ENCODE peak calls at places on chromosomes 16 and 17, in five cellular contexts. B, C, A, T and W are unnamed samples. For H3K4me1, the result is how much of the 10 kb centered on the place peaks cover.

GRCh38 chr16:85568519-85568918 is 44.6 kb upstream of the GSE1 start:
- DNase-seq in C (peak), A (no peak), T (no peak), B (no peak), W (no peak)

GRCh38 chr16:55062446-55062845 is 131.8 kb downstream of the IRX5 start:
- DNase-seq in C (no peak), T (no peak), B (no peak), A (no peak), W (no peak)

GRCh38 chr16:57643166-57643813 is 14.9 kb downstream of the ADGRG1 start:
- DNase-seq in A (peak), C (no peak), B (no peak), T (no peak), W (no peak)

GRCh38 chr17:81512560-81512983 is at the start of gene ACTG1:
- DNase-seq in A (peak), T (peak), C (peak), B (peak), W (peak)

GRCh38 chr17:2041561-2042354 is at the start of gene OVCA2:
- DNase-seq in A (peak), B (peak), T (peak), C (peak), W (peak)

GRCh38 chr16:48616571-48616970 is 6.6 kb upstream of the N4BP1 start:
- DNase-seq in C (no peak), A (no peak), T (no peak), B (no peak), W (no peak)

GRCh38 chr17:82333279-82334171 is at the start of gene SECTM1:
- DNase-seq in T (peak), A (peak), C (peak), B (no peak), W (peak)

GRCh38 chr17:72063756-72064461 is 56.9 kb upstream of the SOX9 start:
- DNase-seq in T (no peak), A (peak), B (no peak), C (no peak), W (peak)

GRCh38 chr16:11232852-11233726 is 22.9 kb downstream of the SOCS1 start:
- DNase-seq in B (no peak), T (peak), A (no peak), C (peak), W (no peak)

GRCh38 chr17:48992433-48992832 is 4.8 kb upstream of the IGF2BP1 start:
- DNase-seq in A (no peak), B (no peak), T (no peak), C (no peak), W (no peak)

GRCh38 chr17:48993305-48993704 is 3.9 kb upstream of the IGF2BP1 start:
- DNase-seq in A (no peak), T (no peak), C (no peak), B (no peak), W (no peak)

GRCh38 chr17:48994548-48995331 is 2.4 kb upstream of the IGF2BP1 start:
- DNase-seq in T (no peak), B (no peak), C (no peak), A (no peak), W (peak)

GRCh38 chr17:48989100-48989499 is 8.1 kb upstream of the IGF2BP1 start:
- DNase-seq in A (no peak), C (no peak), B (no peak), T (no peak), W (no peak)

DNA sequence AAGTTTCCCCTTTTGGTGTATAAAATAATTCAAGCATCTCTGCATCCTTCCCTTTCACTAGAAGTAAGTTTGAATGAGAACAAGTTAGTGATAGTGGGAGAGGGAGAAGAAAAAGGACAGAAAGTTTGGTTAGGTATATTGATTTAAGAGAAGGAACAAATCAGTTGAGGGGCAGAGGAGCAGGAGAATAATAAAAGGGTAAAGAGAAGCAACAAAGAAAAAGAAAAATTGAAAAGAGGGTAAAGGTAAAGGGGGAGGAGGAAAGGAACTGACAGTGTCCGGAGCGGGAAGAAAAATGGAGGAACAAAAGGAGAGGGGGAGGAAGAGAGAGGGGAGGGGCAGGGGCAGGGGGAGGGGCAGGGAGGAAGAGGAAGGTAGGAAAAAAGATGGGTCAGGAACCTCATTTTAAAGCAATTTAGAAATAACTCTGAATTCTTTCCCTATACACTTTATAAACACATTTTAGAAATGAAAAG is 6.3 kb upstream of the IGF2BP1 start:
- DNase-seq in C (no peak), A (no peak), B (no peak), T (no peak), W (no peak)
- H3K4me1 ChIP-seq in C (under half), A (under half), B (half or more), T (under half), W (under half)

GRCh38 chr16:88394426-88394825 is 11.7 kb downstream of the ZNF469 start:
- DNase-seq in C (no peak), A (no peak), B (no peak), T (no peak), W (no peak)

GRCh38 chr16:88392616-88393015 is 9.9 kb downstream of the ZNF469 start:
- DNase-seq in T (no peak), B (no peak), A (no peak), C (no peak), W (no peak)

GRCh38 chr16:88393034-88393433 is 10.3 kb downstream of the ZNF469 start:
- DNase-seq in A (no peak), B (no peak), T (no peak), C (no peak), W (no peak)

GRCh38 chr16:88392111-88392510 is 9.4 kb downstream of the ZNF469 start:
- DNase-seq in C (no peak), T (no peak), B (no peak), A (no peak), W (no peak)

DNA sequence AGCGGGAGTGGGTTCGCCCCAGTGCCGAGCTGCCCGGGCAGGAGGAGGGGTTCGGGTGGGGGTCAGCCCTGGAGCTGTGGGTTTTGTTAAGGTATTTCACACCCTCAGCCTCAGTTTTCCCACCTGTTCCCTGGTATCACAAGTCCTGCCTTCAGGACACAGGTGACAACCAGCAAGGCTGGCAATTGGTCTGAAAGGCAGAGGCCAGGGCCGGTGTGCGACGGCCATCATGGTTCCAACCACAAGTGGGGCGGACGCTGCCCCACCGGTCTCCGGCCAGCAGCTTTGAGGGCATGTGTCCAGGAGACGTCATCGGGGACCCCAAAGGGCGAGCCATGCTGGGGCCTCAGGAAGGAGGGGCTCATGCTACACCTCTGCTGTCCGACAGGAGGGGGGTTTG is 10.8 kb downstream of the ZNF469 start:
- DNase-seq in A (no peak), T (no peak), B (no peak), C (no peak), W (no peak)
- H3K27ac ChIP-seq in A (no peak), T (no peak), B (no peak), C (no peak), W (no peak)

DNA sequence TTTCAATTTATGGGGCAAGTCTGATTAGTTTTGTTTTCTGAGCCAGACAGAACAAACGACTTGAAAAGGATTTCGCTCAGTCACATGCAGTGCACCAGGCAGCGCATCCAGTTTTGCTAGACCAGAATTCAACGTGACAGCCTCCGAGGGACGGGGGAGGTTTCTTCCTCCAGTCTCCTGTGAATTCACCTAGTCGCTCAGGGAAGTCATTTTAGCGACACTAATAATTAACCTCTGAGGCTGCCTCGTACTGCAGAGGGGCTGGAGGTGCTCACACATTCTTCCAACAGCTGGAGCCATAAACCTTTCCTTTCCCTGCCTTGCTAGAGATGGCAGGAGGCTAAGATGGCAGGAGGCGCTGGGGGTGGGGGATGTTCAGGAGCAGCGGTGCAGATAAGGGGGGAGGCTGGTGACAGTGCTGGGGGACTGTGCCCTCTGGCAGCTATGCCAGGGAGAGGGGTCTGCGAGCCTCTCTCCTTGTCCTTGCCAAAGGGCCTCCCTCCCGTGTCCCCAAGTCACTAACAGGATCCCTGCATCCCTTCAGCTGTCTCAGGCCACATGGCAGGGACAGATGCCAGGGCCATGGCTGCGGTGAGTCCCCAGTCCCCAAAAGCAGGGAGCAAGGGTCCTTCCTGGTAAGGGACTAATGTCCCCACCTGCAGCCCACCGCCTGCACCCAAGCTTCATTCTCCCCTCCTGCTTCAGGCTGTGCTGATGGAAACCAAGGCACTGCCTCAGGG is 24.1 kb downstream of the MXRA7 start:
- DNase-seq in A (no peak), C (no peak), B (no peak), T (no peak), W (no peak)
- H3K4me1 ChIP-seq in A (under half), C (under half), B (under half), T (under half), W (half or more)

GRCh38 chr16:15509051-15509592 is 74.7 kb downstream of the BMERB1 start:
- DNase-seq in T (no peak), C (no peak), A (no peak), B (no peak), W (no peak)

GRCh38 chr16:15507959-15508336 is 73.6 kb downstream of the BMERB1 start:
- DNase-seq in C (no peak), A (no peak), B (no peak), T (no peak), W (no peak)

GRCh38 chr16:15506441-15506840 is 72.1 kb downstream of the BMERB1 start:
- DNase-seq in A (no peak), T (no peak), C (no peak), B (no peak), W (no peak)

GRCh38 chr16:15509593-15510520 is 75.5 kb downstream of the BMERB1 start:
- DNase-seq in B (no peak), T (no peak), C (no peak), A (peak), W (peak)

DNA sequence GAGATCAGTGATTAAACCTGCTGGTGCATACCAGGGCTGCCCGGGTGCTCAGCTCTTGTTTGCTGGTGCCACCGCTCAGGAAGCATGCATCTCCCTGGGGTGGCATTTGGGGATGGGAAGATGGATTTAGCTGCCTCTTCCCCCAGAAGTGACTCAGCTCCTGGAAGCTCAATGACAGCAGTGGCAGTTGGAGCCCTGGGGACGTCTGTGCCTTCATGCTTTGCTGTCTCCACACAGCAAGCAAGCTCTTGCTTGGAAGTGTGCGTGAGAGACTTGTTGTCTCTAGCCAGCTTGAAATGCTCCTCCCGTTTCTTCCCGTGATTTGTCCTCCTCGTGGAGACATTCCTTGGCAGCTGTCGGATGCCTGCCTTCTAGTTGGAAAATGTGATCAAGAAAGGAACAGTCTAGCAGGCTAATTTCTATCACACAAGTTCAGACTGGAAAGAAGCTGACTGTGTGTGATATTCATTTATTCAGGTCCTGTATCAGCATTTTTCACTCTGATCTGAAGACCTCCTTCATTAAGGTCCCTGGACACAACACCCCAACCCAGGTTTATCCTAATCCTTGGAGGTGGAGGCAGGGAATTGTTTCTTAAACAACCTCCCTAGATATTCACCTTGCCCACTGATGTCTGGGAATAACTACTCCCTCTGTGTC is 73.0 kb downstream of the BMERB1 start:
- DNase-seq in A (peak), C (no peak), B (no peak), T (no peak), W (peak)
- H3K27ac ChIP-seq in A (no peak), C (no peak), B (peak), T (peak), W (peak)

DNA sequence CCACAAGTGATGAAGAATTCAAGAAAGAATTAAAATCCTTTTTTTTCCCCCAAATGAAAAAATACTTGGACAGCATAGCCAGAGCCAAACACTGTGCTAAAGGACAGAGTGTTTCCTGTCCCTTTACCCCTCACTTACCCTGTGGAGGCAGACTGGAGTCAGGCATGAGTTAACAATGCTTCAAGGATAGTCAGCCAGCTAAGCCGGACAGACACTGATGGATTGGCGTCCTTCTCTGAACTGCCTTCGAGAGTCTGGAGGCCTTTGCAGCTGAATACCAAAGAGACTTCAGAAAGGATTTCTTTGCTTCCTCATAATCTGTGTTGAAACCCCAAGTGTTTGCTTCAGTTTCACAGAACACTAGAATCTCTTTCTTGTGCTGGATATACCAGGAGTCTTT is 4.5 kb downstream of the METTL9 start:
- DNase-seq in C (no peak), T (no peak), A (no peak), B (no peak), W (no peak)
- H3K4me1 ChIP-seq in C (under half), T (half or more), A (under half), B (under half), W (under half)

DNA sequence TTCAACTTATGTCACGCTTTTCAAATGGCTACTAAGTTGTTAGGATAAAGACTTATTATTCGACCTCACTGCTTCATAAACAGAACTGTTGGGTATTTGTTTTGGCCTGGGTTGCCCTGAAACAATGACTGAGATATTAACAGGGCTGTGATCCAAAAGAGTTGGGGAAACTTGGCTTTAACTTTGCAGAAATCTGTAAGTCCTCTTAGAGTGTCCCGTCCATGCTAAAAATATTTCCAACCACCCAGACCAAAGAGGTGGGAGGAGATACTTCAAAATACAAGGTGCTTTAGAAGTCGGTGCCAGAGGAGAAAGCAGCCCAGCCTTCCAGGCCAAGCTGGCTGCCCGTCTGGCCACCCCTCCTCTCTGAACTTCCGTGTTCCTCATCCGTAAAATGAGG is 16.1 kb upstream of the SPATA32 start:
- DNase-seq in T (no peak), C (no peak), A (peak), B (no peak), W (no peak)
- H3K27ac ChIP-seq in T (peak), C (peak), A (peak), B (peak), W (no peak)

GRCh38 chr16:24538756-24539294 is 541 bp upstream of the RBBP6 start:
- DNase-seq in C (no peak), T (no peak), B (peak), A (no peak), W (no peak)
- H3K4me1 ChIP-seq in C (under half), T (under half), B (under half), A (under half), W (under half)

DNA sequence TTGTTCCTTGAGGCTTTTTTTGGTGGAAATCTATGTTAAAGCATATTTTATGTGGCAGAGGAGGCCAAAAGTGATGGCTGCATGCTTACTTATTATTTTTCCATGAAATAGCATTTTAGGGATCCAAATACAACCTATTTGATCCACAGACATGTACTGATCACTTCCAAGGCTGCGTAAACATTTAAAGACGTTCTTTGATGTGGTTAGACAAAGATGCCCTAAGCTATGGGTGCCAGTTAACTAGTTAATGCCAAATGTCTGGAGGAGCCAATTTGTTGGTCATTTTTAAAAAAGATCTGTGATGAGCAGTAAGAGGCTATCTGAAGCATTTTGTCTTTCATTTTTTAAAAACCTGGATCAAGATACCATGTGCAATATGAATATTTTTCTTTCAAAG is 17.3 kb upstream of the PRKCA start:
- DNase-seq in T (no peak), A (no peak), B (no peak), C (no peak), W (no peak)
- H3K27ac ChIP-seq in T (no peak), A (no peak), B (peak), C (no peak), W (no peak)

GRCh38 chr17:76540381-76541300 is 797 bp downstream of the PRCD start:
- DNase-seq in B (peak), T (peak), C (peak), A (peak), W (peak)
- H3K4me1 ChIP-seq in B (under half), T (under half), C (under half), A (under half), W (under half)